ENCODE peak calls at places on chromosomes 6 and 20, in seven cellular contexts. O is cardiac muscle cell, P is heart right ventricle, Q is transverse colon, R is heart left ventricle, M is GM23248, W is body of pancreas. X is an unnamed sample.

GRCh38 chr6:130001229-130001554 is 17.2 kb upstream of the L3MBTL3 start:
- DNase-seq in O (no peak), P (no peak), Q (no peak), R (no peak), M (no peak), W (no peak), X (peak)

GRCh38 chr20:15618912-15619311 is 954.3 kb downstream of the KIF16B start:
- DNase-seq in O (no peak), P (no peak), Q (no peak), R (no peak), M (no peak), W (no peak), X (no peak)

GRCh38 chr6:117837268-117837667 is 69.8 kb upstream of the SLC35F1 start:
- DNase-seq in O (no peak), P (no peak), Q (no peak), R (no peak), M (no peak), W (no peak), X (no peak)

GRCh38 chr6:4172368-4172767 is 37.0 kb upstream of the ECI2 start:
- DNase-seq in O (no peak), P (no peak), Q (no peak), R (no peak), M (no peak), W (no peak), X (no peak)

GRCh38 chr20:46998497-46999190 is 104.0 kb downstream of the EYA2 start:
- DNase-seq in O (no peak), P (no peak), Q (no peak), R (no peak), M (no peak), W (peak), X (peak)

GRCh38 chr6:3884007-3884745 is 35.0 kb downstream of the FAM50B start:
- DNase-seq in O (peak), P (no peak), Q (no peak), R (no peak), M (peak), W (peak), X (peak)

GRCh38 chr20:23032056-23032455 is 3.1 kb upstream of the SSTR4 start:
- DNase-seq in O (no peak), P (no peak), Q (no peak), R (no peak), M (no peak), W (no peak), X (no peak)

GRCh38 chr6:133193396-133193795 is 47.8 kb upstream of the EYA4 start:
- DNase-seq in O (no peak), P (no peak), Q (no peak), R (no peak), M (no peak), W (no peak), X (no peak)

GRCh38 chr6:292506-293184 is 358 bp downstream of the DUSP22 start:
- DNase-seq in O (peak), P (peak), Q (peak), R (peak), M (peak), W (peak), X (peak)

GRCh38 chr6:137089305-137089704 is 44.5 kb upstream of the IL20RA start:
- DNase-seq in O (no peak), P (no peak), Q (peak), R (no peak), M (no peak), W (peak), X (no peak)

GRCh38 chr6:93842178-93842577 is 422.8 kb upstream of the EPHA7 start:
- DNase-seq in O (no peak), P (no peak), Q (no peak), R (no peak), M (no peak), W (no peak), X (no peak)

GRCh38 chr6:129609635-129610034 is 100.3 kb downstream of the ARHGAP18 start:
- DNase-seq in O (no peak), P (no peak), Q (no peak), R (no peak), M (no peak), W (no peak), X (no peak)

GRCh38 chr6:7135755-7136154 is 28.0 kb downstream of the RREB1 start:
- DNase-seq in O (no peak), P (no peak), Q (no peak), R (no peak), M (no peak), W (no peak), X (no peak)

GRCh38 chr6:27025351-27025750 is 222.2 kb upstream of the PRSS16 start:
- DNase-seq in O (no peak), P (no peak), Q (no peak), R (no peak), M (peak), W (no peak), X (no peak)

GRCh38 chr6:41200901-41201783 is at the start of gene TREML2:
- DNase-seq in O (no peak), P (no peak), Q (peak), R (no peak), M (no peak), W (no peak), X (no peak)

GRCh38 chr6:14729186-14729871 is 516.5 kb upstream of the JARID2 start:
- DNase-seq in O (no peak), P (no peak), Q (no peak), R (no peak), M (no peak), W (no peak), X (no peak)

GRCh38 chr6:4491501-4492260 is 284.5 kb upstream of the CDYL start:
- DNase-seq in O (peak), P (no peak), Q (no peak), R (no peak), M (peak), W (no peak), X (peak)

GRCh38 chr20:49560646-49561045 is 7.3 kb downstream of the PTGIS start:
- DNase-seq in O (no peak), P (no peak), Q (peak), R (no peak), M (peak), W (no peak), X (no peak)
- H3K27ac ChIP-seq in O (no peak), P (peak), Q (no peak), R (no peak), M (peak), W (no peak), X (no peak)

GRCh38 chr20:48636301-48636700 is 191.5 kb downstream of the PREX1 start:
- DNase-seq in O (no peak), P (no peak), Q (no peak), R (no peak), M (no peak), W (no peak), X (no peak)

GRCh38 chr20:48637461-48637860 is 190.3 kb downstream of the PREX1 start:
- DNase-seq in O (no peak), P (no peak), Q (no peak), R (no peak), M (no peak), W (no peak), X (no peak)

GRCh38 chr20:48634641-48635040 is 193.2 kb downstream of the PREX1 start:
- DNase-seq in O (no peak), P (no peak), Q (no peak), R (no peak), M (no peak), W (no peak), X (no peak)

GRCh38 chr20:48635361-48635760 is 192.4 kb downstream of the PREX1 start:
- DNase-seq in O (no peak), P (no peak), Q (no peak), R (no peak), M (no peak), W (no peak), X (no peak)

DNA sequence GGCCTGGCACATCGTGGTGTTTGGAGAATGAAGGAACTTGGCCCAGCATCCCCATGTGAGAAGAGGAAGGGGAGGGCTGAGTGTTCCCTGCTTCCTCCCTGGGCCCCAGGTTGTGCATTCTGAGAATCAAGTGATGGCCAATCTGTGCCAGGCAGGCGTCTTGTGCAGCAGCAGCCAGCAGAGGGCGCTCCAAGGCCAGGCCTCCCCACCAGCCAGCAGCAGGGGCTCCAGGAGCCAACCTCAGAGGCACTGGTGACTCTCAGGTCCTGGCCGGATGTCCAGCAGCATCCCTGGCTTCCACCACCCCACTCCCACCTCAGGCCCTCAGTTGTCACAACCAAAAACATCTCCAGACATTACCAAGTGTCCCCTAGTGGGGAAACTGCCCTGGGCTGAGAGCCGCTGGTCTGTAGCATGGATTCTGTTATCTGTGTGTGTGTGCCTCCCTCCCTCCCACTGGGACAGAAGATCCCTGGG is 192.0 kb downstream of the PREX1 start:
- DNase-seq in O (peak), P (peak), Q (no peak), R (peak), M (peak), W (peak), X (peak)
- H3K27ac ChIP-seq in O (no peak), P (no peak), Q (no peak), R (no peak), M (no peak), W (no peak), X (no peak)

GRCh38 chr20:38158701-38159325 is 6.3 kb downstream of the TGM2 start:
- DNase-seq in O (peak), P (peak), Q (no peak), R (peak), M (no peak), W (no peak), X (peak)
- H3K27ac ChIP-seq in O (peak), P (peak), Q (peak), R (peak), M (no peak), W (no peak), X (peak)

GRCh38 chr6:36771145-36771544 is 68.1 kb downstream of the CPNE5 start:
- DNase-seq in O (no peak), P (no peak), Q (no peak), R (no peak), M (no peak), W (no peak), X (no peak)

GRCh38 chr6:36772401-36772800 is 66.8 kb downstream of the CPNE5 start:
- DNase-seq in O (no peak), P (no peak), Q (no peak), R (no peak), M (no peak), W (no peak), X (no peak)

GRCh38 chr6:36766649-36766945 is 69.0 kb downstream of the RAB44 start:
- DNase-seq in O (no peak), P (no peak), Q (no peak), R (no peak), M (no peak), W (no peak), X (no peak)

GRCh38 chr6:36769161-36769675 is 70.0 kb downstream of the CPNE5 start:
- DNase-seq in O (peak), P (no peak), Q (no peak), R (peak), M (peak), W (no peak), X (no peak)

GRCh38 chr6:36769676-36770499 is 69.4 kb downstream of the CPNE5 start:
- DNase-seq in O (peak), P (no peak), Q (no peak), R (no peak), M (peak), W (no peak), X (no peak)
- H3K27ac ChIP-seq in O (peak), P (peak), Q (no peak), R (peak), M (peak), W (no peak), X (no peak)